ENCODE peak calls at places on chromosome 2, in four cellular contexts. B is NCI-H446 treated with DMSO at 0.1 percent for 48 hours, Y is sciatic nerve, X is GF-D8. M is an unnamed sample.

GRCh38 chr2:27078267-27079194 is at the start of gene EMILIN1:
- DNase-seq in B (peak; percentile 68), Y (peak; percentile 92), X (peak; percentile 14), M (no peak)

GRCh38 chr2:196170202-196170680 is 1.1 kb downstream of the STK17B start:
- DNase-seq in B (no peak), Y (no peak), X (no peak), M (peak; percentile 67)

GRCh38 chr2:70002241-70002896 is 40.9 kb upstream of the ASPRV1 start:
- DNase-seq in B (no peak), Y (no peak), X (no peak), M (peak; percentile 14)

GRCh38 chr2:231244382-231245252 is 46.2 kb downstream of the ARMC9 start:
- DNase-seq in B (no peak), Y (no peak), X (no peak), M (no peak)

GRCh38 chr2:31765078-31765835 is 184.5 kb upstream of the SRD5A2 start:
- DNase-seq in B (no peak), Y (no peak), X (no peak), M (no peak)

GRCh38 chr2:98216611-98217010 is 129.6 kb downstream of the VWA3B start:
- DNase-seq in B (no peak), Y (no peak), X (no peak), M (no peak)

GRCh38 chr2:111705711-111706323 is 178.2 kb downstream of the ANAPC1 start:
- DNase-seq in B (no peak), Y (no peak), X (no peak), M (no peak)

GRCh38 chr2:207621640-207622039 is 3.6 kb downstream of the METTL21A start:
- DNase-seq in B (no peak), Y (no peak), X (no peak), M (no peak)

GRCh38 chr2:233080836-233081229 is 20.7 kb downstream of the INPP5D start:
- DNase-seq in B (no peak), Y (peak; percentile 51), X (no peak), M (no peak)